ENCODE peak calls at places on chromosomes 13 and 19, in six cellular contexts. G, P, E, C, I and R are unnamed samples.

GRCh38 chr13:20431687-20432384 is 93.8 kb downstream of the CRYL1 start:
- DNase-seq in G (no peak), P (no peak), E (no peak), C (no peak), I (no peak), R (no peak)

GRCh38 chr19:4908311-4908710 is 990 bp upstream of the UHRF1 start:
- DNase-seq in G (no peak), P (no peak), E (no peak), C (no peak), I (no peak), R (no peak)

GRCh38 chr19:13027031-13027430 is 31.8 kb downstream of the NFIX start:
- DNase-seq in G (no peak), P (no peak), E (no peak), C (no peak), I (no peak), R (no peak)

GRCh38 chr13:77779461-77780272 is 82.2 kb downstream of the SLAIN1 start:
- DNase-seq in G (peak), P (peak), E (peak), C (peak), I (peak), R (peak)

GRCh38 chr19:51351266-51351990 is 9.5 kb upstream of the VSIG10L start:
- DNase-seq in G (no peak), P (no peak), E (no peak), C (no peak), I (no peak), R (no peak)

GRCh38 chr13:83057119-83057518 is 825.2 kb downstream of the SLITRK1 start:
- DNase-seq in G (no peak), P (no peak), E (no peak), C (no peak), I (peak), R (no peak)

GRCh38 chr19:14405758-14406644 is 13.1 kb downstream of the DDX39A start:
- DNase-seq in G (peak), P (peak), E (peak), C (peak), I (peak), R (peak)

GRCh38 chr13:83312194-83312593 is 570.1 kb downstream of the SLITRK1 start:
- DNase-seq in G (no peak), P (no peak), E (no peak), C (no peak), I (peak), R (no peak)

GRCh38 chr13:48772908-48773307 is 119.2 kb downstream of the CYSLTR2 start:
- DNase-seq in G (no peak), P (no peak), E (no peak), C (no peak), I (no peak), R (no peak)

GRCh38 chr19:54179921-54180452 is 7.0 kb upstream of the TMC4 start:
- DNase-seq in G (peak), P (peak), E (peak), C (peak), I (peak), R (peak)

GRCh38 chr13:79185580-79185979 is 220.5 kb downstream of the RBM26 start:
- DNase-seq in G (no peak), P (no peak), E (no peak), C (no peak), I (no peak), R (no peak)

GRCh38 chr13:112446867-112447266 is 70.7 kb downstream of the SPACA7 start:
- DNase-seq in G (no peak), P (no peak), E (no peak), C (no peak), I (no peak), R (no peak)

GRCh38 chr13:109135018-109135417 is 505.6 kb downstream of the MYO16 start:
- DNase-seq in G (peak), P (no peak), E (peak), C (no peak), I (no peak), R (no peak)

GRCh38 chr13:48591889-48592725 is 59.2 kb upstream of the RCBTB2 start:
- DNase-seq in G (no peak), P (no peak), E (no peak), C (no peak), I (no peak), R (no peak)

GRCh38 chr19:41206926-41207750 is 11.9 kb upstream of the AXL start:
- DNase-seq in G (no peak), P (no peak), E (no peak), C (no peak), I (no peak), R (no peak)

GRCh38 chr19:8251025-8251472 is 41.9 kb downstream of the CERS4 start:
- DNase-seq in G (no peak), P (peak), E (no peak), C (no peak), I (peak), R (no peak)

GRCh38 chr13:87538366-87539052 is 132.7 kb upstream of the SLITRK5 start:
- DNase-seq in G (no peak), P (no peak), E (no peak), C (no peak), I (no peak), R (no peak)

GRCh38 chr19:12871681-12872080 is 9.6 kb downstream of the DNASE2 start:
- DNase-seq in G (no peak), P (no peak), E (no peak), C (no peak), I (no peak), R (no peak)

GRCh38 chr19:36136975-36137686 is 2.7 kb upstream of the CAPNS1 start:
- DNase-seq in G (peak), P (peak), E (no peak), C (peak), I (peak), R (peak)

GRCh38 chr19:18699403-18700054 is 16.0 kb downstream of the CRTC1 start:
- DNase-seq in G (no peak), P (no peak), E (peak), C (no peak), I (no peak), R (peak)

GRCh38 chr19:37654118-37654517 is 1.1 kb downstream of the ZFP30 start:
- DNase-seq in G (no peak), P (peak), E (no peak), C (no peak), I (no peak), R (no peak)

GRCh38 chr19:34838753-34839431 is 65.9 kb upstream of the ZNF599 start:
- DNase-seq in G (peak), P (peak), E (no peak), C (peak), I (no peak), R (no peak)

DNA sequence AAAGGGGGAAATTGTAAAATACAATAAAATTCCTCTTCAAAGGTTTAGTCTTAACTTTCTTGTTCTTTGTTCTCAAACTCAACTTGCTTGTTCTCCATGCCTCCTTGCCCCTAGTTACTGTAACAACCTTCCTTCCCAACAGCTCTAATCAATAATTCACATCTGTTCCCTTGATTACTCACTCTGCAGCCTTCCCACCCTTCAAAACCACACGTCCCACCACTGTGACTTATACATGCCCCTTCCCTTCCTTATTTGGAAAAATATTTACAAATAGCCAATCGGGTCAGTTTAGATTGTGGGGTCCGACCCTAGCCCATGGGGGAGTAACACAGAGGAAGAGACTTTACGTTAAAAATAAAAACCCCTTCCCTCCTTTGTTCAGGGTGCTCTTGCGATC is 622 bp upstream of the ZNF93 start:
- DNase-seq in G (no peak), P (peak), E (no peak), C (no peak), I (peak), R (no peak)
- H3K27ac ChIP-seq in G (no peak), P (no peak), E (peak), C (no peak), I (peak), R (no peak)

DNA sequence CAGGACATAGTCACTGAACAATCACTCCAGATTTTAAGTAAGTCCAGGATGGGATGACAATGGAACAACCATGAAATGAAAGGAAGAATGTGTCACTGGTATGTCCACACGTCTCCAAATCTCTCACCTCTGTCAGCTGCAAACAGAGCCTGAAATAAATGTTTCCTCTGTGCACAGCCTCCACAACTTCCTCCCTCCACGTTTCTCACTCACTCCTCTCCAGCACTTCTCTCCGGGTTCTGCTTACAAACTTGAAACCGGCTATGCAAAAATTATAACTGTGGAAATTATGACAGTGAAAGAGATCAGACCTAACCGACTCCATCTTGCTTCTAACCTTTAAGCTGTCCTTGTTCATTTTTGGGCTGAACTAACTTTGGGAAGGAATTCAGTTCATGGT is 35.0 kb upstream of the ALOX5AP start:
- DNase-seq in G (no peak), P (no peak), E (no peak), C (no peak), I (no peak), R (no peak)
- H3K4me2 ChIP-seq in G (no peak), P (no peak), E (no peak), C (no peak), I (no peak), R (no peak)

DNA sequence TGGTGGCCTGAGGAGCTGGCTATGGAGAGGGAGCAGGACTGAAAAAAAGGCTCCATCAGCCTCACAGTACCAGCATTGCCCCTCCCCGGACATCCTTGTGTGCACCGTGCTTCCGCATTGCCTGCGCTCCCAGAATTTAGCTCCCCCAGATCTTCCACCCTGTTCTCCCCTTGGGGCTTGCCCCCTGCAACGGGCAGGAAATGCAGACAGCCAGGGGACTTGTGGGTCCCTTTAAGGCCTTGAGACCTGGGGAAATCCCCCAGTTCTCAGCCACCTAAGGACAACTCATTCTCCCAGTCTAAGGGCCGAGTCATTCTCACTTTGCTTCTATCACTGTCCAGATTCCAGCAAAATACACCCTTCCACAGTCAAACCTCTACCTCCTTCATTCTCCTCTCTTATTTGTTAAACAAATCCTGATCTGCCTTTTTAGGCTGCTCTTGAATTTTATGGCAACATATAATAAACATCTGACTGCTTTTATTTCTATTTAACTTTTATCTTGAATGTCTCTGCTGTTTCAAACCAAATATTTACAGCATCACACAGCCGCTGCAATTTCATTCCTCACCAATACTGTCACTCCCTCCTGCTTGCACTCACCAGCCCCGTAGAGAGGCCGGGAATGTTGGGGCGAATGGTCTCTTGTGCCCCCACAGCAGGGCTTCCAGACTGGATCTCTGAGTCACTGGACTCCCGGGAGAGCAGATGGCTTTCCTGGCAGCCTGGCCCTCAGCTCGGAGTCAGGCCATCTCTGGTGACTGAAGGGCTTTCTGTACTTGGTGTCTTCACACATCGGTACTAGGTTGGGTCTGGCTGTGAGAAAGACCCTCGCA is 221.9 kb downstream of the TSHZ3 start:
- DNase-seq in G (peak), P (peak), E (no peak), C (no peak), I (peak), R (no peak)
- H3K27ac ChIP-seq in G (peak), P (no peak), E (no peak), C (no peak), I (peak), R (no peak)

GRCh38 chr19:1811472-1811894 is 593 bp downstream of the ATP8B3 start:
- DNase-seq in G (peak), P (peak), E (peak), C (peak), I (peak), R (peak)
- H3K4me2 ChIP-seq in G (peak), P (peak), E (peak), C (peak), I (peak), R (peak)

DNA sequence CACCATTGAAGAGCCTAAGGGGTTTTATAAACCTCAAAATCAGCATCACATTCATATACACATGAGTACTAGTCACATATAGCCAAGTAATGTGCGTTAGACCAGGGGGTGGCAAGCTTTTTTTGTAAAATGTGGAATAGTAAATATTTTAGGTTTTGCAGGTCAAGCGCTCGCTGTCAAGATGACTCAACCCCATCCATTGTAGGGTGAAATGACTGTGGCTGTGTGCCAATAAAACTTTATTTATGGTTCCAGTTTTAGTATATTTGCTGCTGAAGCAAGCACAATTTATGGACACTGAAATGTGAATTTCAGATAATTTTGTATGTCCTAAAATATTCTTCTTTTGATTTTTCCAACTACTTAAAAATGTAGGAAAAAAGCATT is 21.6 kb downstream of the RFX2 start:
- DNase-seq in G (no peak), P (no peak), E (no peak), C (peak), I (peak), R (peak)
- H3K27ac ChIP-seq in G (peak), P (peak), E (no peak), C (peak), I (no peak), R (peak)

GRCh38 chr13:26557051-26557392 is 461 bp upstream of the WASF3 start:
- DNase-seq in G (no peak), P (no peak), E (no peak), C (no peak), I (no peak), R (no peak)
- H3K4me2 ChIP-seq in G (peak), P (peak), E (peak), C (peak), I (peak), R (peak)